ENCODE peak calls at places on chromosomes 4 and X, in five cellular contexts. One of them, this sample, is unnamed.

GRCh38 chr4:88063634-88064296 is 56.3 kb downstream of the PKD2 start:
- DNase-seq in H9: no peak
- DNase-seq in vagina: no peak
- DNase-seq in heart right ventricle: no peak
- DNase-seq in mesenchymal stem cell: no peak
- DNase-seq in this sample: no peak

GRCh38 chrX:87813566-87813965 is 296.0 kb downstream of the KLHL4 start:
- DNase-seq in H9: no peak
- DNase-seq in vagina: no peak
- DNase-seq in heart right ventricle: no peak
- DNase-seq in mesenchymal stem cell: no peak
- DNase-seq in this sample: no peak

GRCh38 chr4:168812806-168813205 is 197.2 kb downstream of the CBR4 start:
- DNase-seq in H9: no peak
- DNase-seq in vagina: no peak
- DNase-seq in heart right ventricle: no peak
- DNase-seq in mesenchymal stem cell: no peak
- DNase-seq in this sample: no peak

GRCh38 chrX:30874851-30875250 is 14.2 kb downstream of the TAB3 start:
- DNase-seq in H9: no peak
- DNase-seq in vagina: no peak
- DNase-seq in heart right ventricle: no peak
- DNase-seq in mesenchymal stem cell: no peak
- DNase-seq in this sample: no peak

GRCh38 chrX:18873189-18873791 is 110.6 kb downstream of the PHKA2 start:
- DNase-seq in H9: no peak
- DNase-seq in vagina: no peak
- DNase-seq in heart right ventricle: no peak
- DNase-seq in mesenchymal stem cell: peak
- DNase-seq in this sample: no peak

GRCh38 chr4:1599491-1600210 is 84.5 kb downstream of the FAM53A start:
- DNase-seq in H9: no peak
- DNase-seq in vagina: no peak
- DNase-seq in heart right ventricle: no peak
- DNase-seq in mesenchymal stem cell: no peak
- DNase-seq in this sample: no peak

GRCh38 chr4:115851918-115852766 is 738.7 kb upstream of the NDST4 start:
- DNase-seq in H9: peak
- DNase-seq in vagina: no peak
- DNase-seq in heart right ventricle: no peak
- DNase-seq in mesenchymal stem cell: peak
- DNase-seq in this sample: peak

GRCh38 chr4:133147365-133147821 is 1.7 kb upstream of the PCDH10 start:
- DNase-seq in H9: no peak
- DNase-seq in vagina: no peak
- DNase-seq in heart right ventricle: no peak
- DNase-seq in mesenchymal stem cell: peak
- DNase-seq in this sample: no peak

GRCh38 chr4:91973479-91974153 is 330.1 kb upstream of the GRID2 start:
- DNase-seq in H9: no peak
- DNase-seq in vagina: no peak
- DNase-seq in heart right ventricle: no peak
- DNase-seq in mesenchymal stem cell: no peak
- DNase-seq in this sample: no peak

GRCh38 chr4:39043697-39044363 is 11.6 kb upstream of the TMEM156 start:
- DNase-seq in H9: no peak
- DNase-seq in vagina: no peak
- DNase-seq in heart right ventricle: peak
- DNase-seq in mesenchymal stem cell: peak
- DNase-seq in this sample: no peak

GRCh38 chr4:67680568-67681222 is 20.3 kb downstream of the UBA6 start:
- DNase-seq in H9: no peak
- DNase-seq in vagina: no peak
- DNase-seq in heart right ventricle: no peak
- DNase-seq in mesenchymal stem cell: peak
- DNase-seq in this sample: no peak

GRCh38 chrX:53254570-53255461 is 26.6 kb downstream of the IQSEC2 start:
- DNase-seq in H9: no peak
- DNase-seq in vagina: no peak
- DNase-seq in heart right ventricle: no peak
- DNase-seq in mesenchymal stem cell: no peak
- DNase-seq in this sample: no peak

GRCh38 chrX:19650996-19651395 is 135.7 kb upstream of the MAP3K15 start:
- DNase-seq in H9: no peak
- DNase-seq in vagina: no peak
- DNase-seq in heart right ventricle: no peak
- DNase-seq in mesenchymal stem cell: no peak
- DNase-seq in this sample: no peak

GRCh38 chr4:20528508-20528907 is 171.8 kb upstream of the PACRGL start:
- DNase-seq in H9: no peak
- DNase-seq in vagina: no peak
- DNase-seq in heart right ventricle: no peak
- DNase-seq in mesenchymal stem cell: peak
- DNase-seq in this sample: no peak

GRCh38 chrX:13432376-13432775 is 112.5 kb upstream of the ATXN3L start:
- DNase-seq in H9: no peak
- DNase-seq in vagina: no peak
- DNase-seq in heart right ventricle: peak
- DNase-seq in mesenchymal stem cell: peak
- DNase-seq in this sample: no peak

GRCh38 chrX:35919536-35920309 is at the start of gene CFAP47:
- DNase-seq in H9: peak
- DNase-seq in vagina: no peak
- DNase-seq in heart right ventricle: no peak
- DNase-seq in mesenchymal stem cell: peak
- DNase-seq in this sample: no peak

GRCh38 chr4:59553739-59554126 is 1646.4 kb upstream of the ADGRL3 start:
- DNase-seq in H9: no peak
- DNase-seq in vagina: no peak
- DNase-seq in heart right ventricle: no peak
- DNase-seq in mesenchymal stem cell: peak
- DNase-seq in this sample: no peak

GRCh38 chr4:5044341-5044740 is 6.9 kb upstream of the STK32B start:
- DNase-seq in H9: no peak
- DNase-seq in vagina: no peak
- DNase-seq in heart right ventricle: no peak
- DNase-seq in mesenchymal stem cell: no peak
- DNase-seq in this sample: no peak

GRCh38 chrX:39757971-39758370 is 339.8 kb downstream of the BCOR start:
- DNase-seq in H9: no peak
- DNase-seq in vagina: no peak
- DNase-seq in heart right ventricle: no peak
- DNase-seq in mesenchymal stem cell: peak
- DNase-seq in this sample: no peak

GRCh38 chr4:99190336-99190735 is 28.7 kb downstream of the ADH6 start:
- DNase-seq in H9: no peak
- DNase-seq in vagina: no peak
- DNase-seq in heart right ventricle: no peak
- DNase-seq in mesenchymal stem cell: no peak
- DNase-seq in this sample: no peak

GRCh38 chr4:186144180-186144579 is 39.7 kb downstream of the FAM149A start:
- DNase-seq in H9: peak
- DNase-seq in vagina: no peak
- DNase-seq in heart right ventricle: no peak
- DNase-seq in mesenchymal stem cell: peak
- DNase-seq in this sample: no peak

GRCh38 chr4:161931089-161931488 is 232.7 kb downstream of the FSTL5 start:
- DNase-seq in H9: no peak
- DNase-seq in vagina: no peak
- DNase-seq in heart right ventricle: no peak
- DNase-seq in mesenchymal stem cell: no peak
- DNase-seq in this sample: no peak

GRCh38 chrX:136711147-136711546 is 63.2 kb downstream of the CD40LG start:
- DNase-seq in H9: peak
- DNase-seq in vagina: no peak
- DNase-seq in heart right ventricle: peak
- DNase-seq in mesenchymal stem cell: peak
- DNase-seq in this sample: peak

GRCh38 chrX:97597954-97598353 is 714.2 kb downstream of the RPA4 start:
- DNase-seq in H9: peak
- DNase-seq in vagina: no peak
- DNase-seq in heart right ventricle: no peak
- DNase-seq in mesenchymal stem cell: no peak
- DNase-seq in this sample: no peak

DNA sequence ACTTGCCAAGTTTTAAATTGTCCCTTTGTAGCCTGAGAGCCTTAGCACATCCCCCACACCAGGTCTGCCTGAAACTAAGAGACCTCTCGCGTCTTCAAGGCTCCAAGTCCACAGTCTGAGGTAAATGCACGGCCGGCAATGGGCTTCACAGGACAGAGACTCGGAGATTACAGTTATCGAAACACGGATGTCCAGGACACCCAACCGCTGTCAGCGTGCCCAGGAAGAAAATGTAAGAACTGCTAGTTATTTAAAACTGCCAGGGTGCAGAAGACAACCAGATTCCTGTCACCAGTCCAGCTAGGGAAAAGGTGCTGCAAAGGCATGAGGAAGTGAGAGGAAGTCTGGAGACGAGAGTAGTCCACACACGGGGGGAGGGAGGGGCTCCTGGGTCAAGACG is 28.9 kb downstream of the ZNF827 start:
- DNase-seq in H9: no peak
- DNase-seq in vagina: no peak
- DNase-seq in heart right ventricle: peak
- DNase-seq in mesenchymal stem cell: no peak
- DNase-seq in this sample: no peak
- H3K27ac ChIP-seq in H9: no peak
- H3K27ac ChIP-seq in vagina: peak
- H3K27ac ChIP-seq in heart right ventricle: peak
- H3K27ac ChIP-seq in mesenchymal stem cell: no peak
- H3K27ac ChIP-seq in this sample: no peak

GRCh38 chrX:14872355-14872754 is 514 bp downstream of the FANCB start:
- DNase-seq in H9: no peak
- DNase-seq in vagina: no peak
- DNase-seq in heart right ventricle: no peak
- DNase-seq in mesenchymal stem cell: no peak
- DNase-seq in this sample: no peak
- H3K27ac ChIP-seq in H9: no peak
- H3K27ac ChIP-seq in vagina: peak
- H3K27ac ChIP-seq in heart right ventricle: no peak
- H3K27ac ChIP-seq in mesenchymal stem cell: no peak
- H3K27ac ChIP-seq in this sample: peak

DNA sequence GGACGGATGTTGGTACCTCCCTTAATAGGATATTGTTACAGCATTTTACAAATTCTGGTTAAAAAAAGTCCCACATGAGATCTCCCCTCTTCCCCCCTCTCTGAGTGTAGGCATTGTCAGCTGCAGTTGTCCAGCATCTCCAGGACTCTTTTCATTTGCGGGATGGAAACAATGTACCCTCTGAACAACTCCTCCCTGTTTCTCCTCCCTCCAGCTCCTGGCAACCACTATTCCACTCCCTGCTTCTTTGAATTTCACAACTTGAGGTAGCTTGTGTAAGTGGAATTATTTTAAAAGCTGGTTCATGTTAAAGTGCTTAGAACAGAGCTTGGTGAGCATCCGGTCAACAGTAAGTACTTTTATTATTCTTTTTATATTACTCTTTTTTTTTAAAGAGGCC is 69.8 kb downstream of the TBL1X start:
- DNase-seq in H9: no peak
- DNase-seq in vagina: no peak
- DNase-seq in heart right ventricle: no peak
- DNase-seq in mesenchymal stem cell: peak
- DNase-seq in this sample: no peak
- H3K27ac ChIP-seq in H9: no peak
- H3K27ac ChIP-seq in vagina: no peak
- H3K27ac ChIP-seq in heart right ventricle: no peak
- H3K27ac ChIP-seq in mesenchymal stem cell: peak
- H3K27ac ChIP-seq in this sample: no peak

GRCh38 chrX:149040873-149041535 is 464.1 kb downstream of the IDS start:
- DNase-seq in H9: no peak
- DNase-seq in vagina: no peak
- DNase-seq in heart right ventricle: no peak
- DNase-seq in mesenchymal stem cell: no peak
- DNase-seq in this sample: no peak

GRCh38 chrX:149039057-149039456 is 466.0 kb downstream of the IDS start:
- DNase-seq in H9: no peak
- DNase-seq in vagina: no peak
- DNase-seq in heart right ventricle: no peak
- DNase-seq in mesenchymal stem cell: no peak
- DNase-seq in this sample: no peak

GRCh38 chrX:149037301-149037700 is 467.8 kb downstream of the IDS start:
- DNase-seq in H9: no peak
- DNase-seq in vagina: no peak
- DNase-seq in heart right ventricle: no peak
- DNase-seq in mesenchymal stem cell: no peak
- DNase-seq in this sample: no peak

GRCh38 chrX:149032449-149032848 is 472.7 kb downstream of the IDS start:
- DNase-seq in H9: no peak
- DNase-seq in vagina: no peak
- DNase-seq in heart right ventricle: no peak
- DNase-seq in mesenchymal stem cell: no peak
- DNase-seq in this sample: no peak

DNA sequence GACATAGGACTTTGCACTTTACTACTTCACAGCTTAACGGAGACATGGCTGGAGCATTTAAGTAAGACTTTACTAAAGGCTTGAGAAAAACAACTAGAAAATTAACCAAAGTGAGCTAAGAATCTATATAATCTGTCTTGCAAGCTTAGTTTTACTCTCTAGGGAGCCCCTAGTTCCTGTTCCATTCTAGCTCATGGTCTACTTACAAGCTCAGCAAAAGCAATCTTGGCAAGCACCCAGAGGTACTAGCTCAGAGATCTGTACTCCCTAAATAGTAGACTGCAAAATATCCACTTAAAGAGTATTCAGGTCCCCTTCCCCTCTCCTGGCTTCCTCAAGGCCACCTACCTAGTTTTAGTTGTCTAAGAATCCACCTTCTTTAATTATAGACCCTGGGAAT is 469.0 kb downstream of the IDS start:
- DNase-seq in H9: no peak
- DNase-seq in vagina: no peak
- DNase-seq in heart right ventricle: peak
- DNase-seq in mesenchymal stem cell: no peak
- DNase-seq in this sample: no peak
- H3K27ac ChIP-seq in H9: no peak
- H3K27ac ChIP-seq in vagina: no peak
- H3K27ac ChIP-seq in heart right ventricle: no peak
- H3K27ac ChIP-seq in mesenchymal stem cell: no peak
- H3K27ac ChIP-seq in this sample: no peak

GRCh38 chrX:111411591-111412371 is at the start of gene DCX:
- DNase-seq in H9: peak
- DNase-seq in vagina: no peak
- DNase-seq in heart right ventricle: no peak
- DNase-seq in mesenchymal stem cell: no peak
- DNase-seq in this sample: no peak
- H3K27ac ChIP-seq in H9: no peak
- H3K27ac ChIP-seq in vagina: no peak
- H3K27ac ChIP-seq in heart right ventricle: no peak
- H3K27ac ChIP-seq in mesenchymal stem cell: no peak
- H3K27ac ChIP-seq in this sample: no peak

DNA sequence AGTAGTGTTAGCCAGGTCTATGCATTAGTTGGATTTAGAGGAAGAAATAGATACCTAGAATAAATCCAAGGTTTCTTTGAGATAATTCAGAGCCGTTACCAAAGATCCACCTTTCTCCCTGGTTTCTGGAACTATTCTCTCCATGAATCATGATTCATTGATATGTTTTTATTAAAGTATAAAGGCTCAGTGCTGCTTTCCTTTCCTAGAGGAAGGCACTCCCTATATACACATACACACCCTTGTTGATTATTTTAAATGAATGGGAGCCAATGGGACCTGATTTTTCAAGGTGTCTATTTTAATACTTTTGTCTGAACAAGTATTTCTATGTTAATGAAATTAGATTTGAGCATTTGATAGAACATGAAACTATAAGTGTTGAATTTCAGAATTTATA is 146.8 kb upstream of the SPRY1 start:
- DNase-seq in H9: no peak
- DNase-seq in vagina: no peak
- DNase-seq in heart right ventricle: no peak
- DNase-seq in mesenchymal stem cell: no peak
- DNase-seq in this sample: no peak
- H3K27ac ChIP-seq in H9: no peak
- H3K27ac ChIP-seq in vagina: peak
- H3K27ac ChIP-seq in heart right ventricle: no peak
- H3K27ac ChIP-seq in mesenchymal stem cell: no peak
- H3K27ac ChIP-seq in this sample: no peak